ENCODE peak calls at places on chromosome 2, in four cellular contexts. K is Right ventricle myocardium superior, C is small intestine, H is Kasumi-1. P is an unnamed sample.

GRCh38 chr2:47013383-47013782 is 97.8 kb upstream of the MCFD2 start:
- DNase-seq in K (no peak), C (no peak), H (no peak), P (no peak)

GRCh38 chr2:54859997-54860701 is 136.7 kb downstream of the EML6 start:
- DNase-seq in H (no peak), C (peak), K (no peak), P (no peak)

GRCh38 chr2:145027073-145027459 is 507.1 kb upstream of the ZEB2 start:
- DNase-seq in H (no peak), C (no peak), K (no peak), P (no peak)

GRCh38 chr2:27379840-27380625 is 501 bp downstream of the ZNF513 start:
- DNase-seq in H (peak), K (peak), C (peak), P (no peak)

GRCh38 chr2:30095402-30095801 is 51.4 kb upstream of the YPEL5 start:
- DNase-seq in H (no peak), C (no peak), K (no peak), P (no peak)

GRCh38 chr2:23617167-23617787 is 232.3 kb downstream of the KLHL29 start:
- DNase-seq in H (no peak), C (no peak), K (peak), P (no peak)

GRCh38 chr2:128091691-128092050 is 671 bp downstream of the UGGT1 start:
- DNase-seq in C (peak), K (no peak), H (peak), P (no peak)

GRCh38 chr2:226440119-226440917 is 359.3 kb downstream of the IRS1 start:
- DNase-seq in K (no peak), C (no peak), H (no peak), P (no peak)